ENCODE peak calls at places on chromosomes 7 and 10, in seven cellular contexts. One of them, this sample, is unnamed.

GRCh38 chr7:2461268-2462026 is 14.8 kb downstream of the GRIFIN start:
- DNase-seq in NCI-H1105: no peak
- DNase-seq in WERI-Rb-1: no peak
- DNase-seq in cardiac fibroblast: no peak
- DNase-seq in stimulated activated CD4-positive, alpha-beta T cell treated with anti-CD3 and anti-CD28 coated beads, Interleukin-2, amount 100 ng/mL, for 48 hours: no peak
- DNase-seq in HT1080: no peak
- DNase-seq in neural crest cell: no peak
- DNase-seq in this sample: no peak

GRCh38 chr7:129090307-129090907 is 35.5 kb upstream of the TNPO3 start:
- DNase-seq in NCI-H1105: no peak
- DNase-seq in WERI-Rb-1: no peak
- DNase-seq in cardiac fibroblast: no peak
- DNase-seq in stimulated activated CD4-positive, alpha-beta T cell treated with anti-CD3 and anti-CD28 coated beads, Interleukin-2, amount 100 ng/mL, for 48 hours: no peak
- DNase-seq in HT1080: no peak
- DNase-seq in neural crest cell: no peak
- DNase-seq in this sample: no peak

GRCh38 chr7:148717266-148717793 is 18.6 kb downstream of the CUL1 start:
- DNase-seq in NCI-H1105: no peak
- DNase-seq in WERI-Rb-1: no peak
- DNase-seq in cardiac fibroblast: no peak
- DNase-seq in stimulated activated CD4-positive, alpha-beta T cell treated with anti-CD3 and anti-CD28 coated beads, Interleukin-2, amount 100 ng/mL, for 48 hours: no peak
- DNase-seq in HT1080: no peak
- DNase-seq in neural crest cell: no peak
- DNase-seq in this sample: no peak

GRCh38 chr10:80472234-80473095 is 18.4 kb downstream of the TSPAN14 start:
- DNase-seq in NCI-H1105: no peak
- DNase-seq in WERI-Rb-1: no peak
- DNase-seq in cardiac fibroblast: peak
- DNase-seq in stimulated activated CD4-positive, alpha-beta T cell treated with anti-CD3 and anti-CD28 coated beads, Interleukin-2, amount 100 ng/mL, for 48 hours: no peak
- DNase-seq in HT1080: peak
- DNase-seq in neural crest cell: no peak
- DNase-seq in this sample: no peak

GRCh38 chr7:85821926-85822325 is 635.1 kb upstream of the SEMA3D start:
- DNase-seq in NCI-H1105: no peak
- DNase-seq in WERI-Rb-1: no peak
- DNase-seq in cardiac fibroblast: no peak
- DNase-seq in stimulated activated CD4-positive, alpha-beta T cell treated with anti-CD3 and anti-CD28 coated beads, Interleukin-2, amount 100 ng/mL, for 48 hours: no peak
- DNase-seq in HT1080: no peak
- DNase-seq in neural crest cell: no peak
- DNase-seq in this sample: no peak

GRCh38 chr10:70954777-70955176 is 66.4 kb upstream of the PCBD1 start:
- DNase-seq in NCI-H1105: no peak
- DNase-seq in WERI-Rb-1: no peak
- DNase-seq in cardiac fibroblast: no peak
- DNase-seq in stimulated activated CD4-positive, alpha-beta T cell treated with anti-CD3 and anti-CD28 coated beads, Interleukin-2, amount 100 ng/mL, for 48 hours: no peak
- DNase-seq in HT1080: no peak
- DNase-seq in neural crest cell: no peak
- DNase-seq in this sample: no peak

GRCh38 chr10:114068054-114068707 is 24.5 kb downstream of the ADRB1 start:
- DNase-seq in NCI-H1105: no peak
- DNase-seq in WERI-Rb-1: no peak
- DNase-seq in cardiac fibroblast: no peak
- DNase-seq in stimulated activated CD4-positive, alpha-beta T cell treated with anti-CD3 and anti-CD28 coated beads, Interleukin-2, amount 100 ng/mL, for 48 hours: no peak
- DNase-seq in HT1080: peak
- DNase-seq in neural crest cell: no peak
- DNase-seq in this sample: no peak

GRCh38 chr10:98910048-98910447 is 325.6 kb downstream of the HPSE2 start:
- DNase-seq in NCI-H1105: no peak
- DNase-seq in WERI-Rb-1: peak
- DNase-seq in cardiac fibroblast: no peak
- DNase-seq in stimulated activated CD4-positive, alpha-beta T cell treated with anti-CD3 and anti-CD28 coated beads, Interleukin-2, amount 100 ng/mL, for 48 hours: no peak
- DNase-seq in HT1080: no peak
- DNase-seq in neural crest cell: no peak
- DNase-seq in this sample: no peak

GRCh38 chr10:103630156-103630555 is 136.7 kb downstream of the NEURL1 start:
- DNase-seq in NCI-H1105: no peak
- DNase-seq in WERI-Rb-1: no peak
- DNase-seq in cardiac fibroblast: no peak
- DNase-seq in stimulated activated CD4-positive, alpha-beta T cell treated with anti-CD3 and anti-CD28 coated beads, Interleukin-2, amount 100 ng/mL, for 48 hours: no peak
- DNase-seq in HT1080: no peak
- DNase-seq in neural crest cell: no peak
- DNase-seq in this sample: no peak

GRCh38 chr10:94936721-94937120 is 1.7 kb upstream of the CYP2C9 start:
- DNase-seq in NCI-H1105: no peak
- DNase-seq in WERI-Rb-1: no peak
- DNase-seq in cardiac fibroblast: no peak
- DNase-seq in stimulated activated CD4-positive, alpha-beta T cell treated with anti-CD3 and anti-CD28 coated beads, Interleukin-2, amount 100 ng/mL, for 48 hours: no peak
- DNase-seq in HT1080: no peak
- DNase-seq in neural crest cell: no peak
- DNase-seq in this sample: no peak

GRCh38 chr7:105594034-105594433 is 12.7 kb upstream of the EFCAB10 start:
- DNase-seq in NCI-H1105: peak
- DNase-seq in WERI-Rb-1: peak
- DNase-seq in cardiac fibroblast: no peak
- DNase-seq in stimulated activated CD4-positive, alpha-beta T cell treated with anti-CD3 and anti-CD28 coated beads, Interleukin-2, amount 100 ng/mL, for 48 hours: no peak
- DNase-seq in HT1080: no peak
- DNase-seq in neural crest cell: no peak
- DNase-seq in this sample: no peak

GRCh38 chr7:71521506-71521905 is 389.6 kb downstream of the GALNT17 start:
- DNase-seq in NCI-H1105: no peak
- DNase-seq in WERI-Rb-1: peak
- DNase-seq in cardiac fibroblast: no peak
- DNase-seq in stimulated activated CD4-positive, alpha-beta T cell treated with anti-CD3 and anti-CD28 coated beads, Interleukin-2, amount 100 ng/mL, for 48 hours: no peak
- DNase-seq in HT1080: no peak
- DNase-seq in neural crest cell: no peak
- DNase-seq in this sample: no peak

GRCh38 chr7:26034386-26034785 is 117.6 kb upstream of the NFE2L3 start:
- DNase-seq in NCI-H1105: no peak
- DNase-seq in WERI-Rb-1: no peak
- DNase-seq in cardiac fibroblast: no peak
- DNase-seq in stimulated activated CD4-positive, alpha-beta T cell treated with anti-CD3 and anti-CD28 coated beads, Interleukin-2, amount 100 ng/mL, for 48 hours: no peak
- DNase-seq in HT1080: peak
- DNase-seq in neural crest cell: no peak
- DNase-seq in this sample: no peak

GRCh38 chr10:61248013-61248412 is 205.2 kb downstream of the TMEM26 start:
- DNase-seq in NCI-H1105: no peak
- DNase-seq in WERI-Rb-1: no peak
- DNase-seq in cardiac fibroblast: no peak
- DNase-seq in stimulated activated CD4-positive, alpha-beta T cell treated with anti-CD3 and anti-CD28 coated beads, Interleukin-2, amount 100 ng/mL, for 48 hours: no peak
- DNase-seq in HT1080: no peak
- DNase-seq in neural crest cell: no peak
- DNase-seq in this sample: no peak

GRCh38 chr10:6743291-6743849 is 163.3 kb upstream of the PRKCQ start:
- DNase-seq in NCI-H1105: no peak
- DNase-seq in WERI-Rb-1: no peak
- DNase-seq in cardiac fibroblast: no peak
- DNase-seq in stimulated activated CD4-positive, alpha-beta T cell treated with anti-CD3 and anti-CD28 coated beads, Interleukin-2, amount 100 ng/mL, for 48 hours: no peak
- DNase-seq in HT1080: no peak
- DNase-seq in neural crest cell: no peak
- DNase-seq in this sample: no peak

GRCh38 chr7:151642746-151643145 is 123.1 kb upstream of the RHEB start:
- DNase-seq in NCI-H1105: no peak
- DNase-seq in WERI-Rb-1: no peak
- DNase-seq in cardiac fibroblast: no peak
- DNase-seq in stimulated activated CD4-positive, alpha-beta T cell treated with anti-CD3 and anti-CD28 coated beads, Interleukin-2, amount 100 ng/mL, for 48 hours: no peak
- DNase-seq in HT1080: no peak
- DNase-seq in neural crest cell: no peak
- DNase-seq in this sample: no peak

GRCh38 chr10:99080275-99080816 is 155.3 kb downstream of the HPSE2 start:
- DNase-seq in NCI-H1105: no peak
- DNase-seq in WERI-Rb-1: no peak
- DNase-seq in cardiac fibroblast: no peak
- DNase-seq in stimulated activated CD4-positive, alpha-beta T cell treated with anti-CD3 and anti-CD28 coated beads, Interleukin-2, amount 100 ng/mL, for 48 hours: no peak
- DNase-seq in HT1080: no peak
- DNase-seq in neural crest cell: no peak
- DNase-seq in this sample: no peak

GRCh38 chr10:33252794-33253203 is 81.7 kb downstream of the NRP1 start:
- DNase-seq in NCI-H1105: no peak
- DNase-seq in WERI-Rb-1: no peak
- DNase-seq in cardiac fibroblast: peak
- DNase-seq in stimulated activated CD4-positive, alpha-beta T cell treated with anti-CD3 and anti-CD28 coated beads, Interleukin-2, amount 100 ng/mL, for 48 hours: no peak
- DNase-seq in HT1080: peak
- DNase-seq in neural crest cell: no peak
- DNase-seq in this sample: no peak

GRCh38 chr7:84100866-84101265 is 93.7 kb downstream of the SEMA3A start:
- DNase-seq in NCI-H1105: no peak
- DNase-seq in WERI-Rb-1: no peak
- DNase-seq in cardiac fibroblast: peak
- DNase-seq in stimulated activated CD4-positive, alpha-beta T cell treated with anti-CD3 and anti-CD28 coated beads, Interleukin-2, amount 100 ng/mL, for 48 hours: no peak
- DNase-seq in HT1080: peak
- DNase-seq in neural crest cell: no peak
- DNase-seq in this sample: no peak

GRCh38 chr7:78039791-78040776 is 241.5 kb downstream of the PHTF2 start:
- DNase-seq in NCI-H1105: no peak
- DNase-seq in WERI-Rb-1: peak
- DNase-seq in cardiac fibroblast: peak
- DNase-seq in stimulated activated CD4-positive, alpha-beta T cell treated with anti-CD3 and anti-CD28 coated beads, Interleukin-2, amount 100 ng/mL, for 48 hours: peak
- DNase-seq in HT1080: peak
- DNase-seq in neural crest cell: no peak
- DNase-seq in this sample: no peak

GRCh38 chr10:70715853-70716795 is 43.8 kb downstream of the ADAMTS14 start:
- DNase-seq in NCI-H1105: peak
- DNase-seq in WERI-Rb-1: no peak
- DNase-seq in cardiac fibroblast: peak
- DNase-seq in stimulated activated CD4-positive, alpha-beta T cell treated with anti-CD3 and anti-CD28 coated beads, Interleukin-2, amount 100 ng/mL, for 48 hours: peak
- DNase-seq in HT1080: peak
- DNase-seq in neural crest cell: peak
- DNase-seq in this sample: peak

GRCh38 chr7:37916017-37916672 is 472 bp downstream of the SFRP4 start:
- DNase-seq in NCI-H1105: peak
- DNase-seq in WERI-Rb-1: peak
- DNase-seq in cardiac fibroblast: peak
- DNase-seq in stimulated activated CD4-positive, alpha-beta T cell treated with anti-CD3 and anti-CD28 coated beads, Interleukin-2, amount 100 ng/mL, for 48 hours: no peak
- DNase-seq in HT1080: no peak
- DNase-seq in neural crest cell: no peak
- DNase-seq in this sample: peak

GRCh38 chr7:97752215-97752614 is 20.3 kb downstream of the TAC1 start:
- DNase-seq in NCI-H1105: no peak
- DNase-seq in WERI-Rb-1: no peak
- DNase-seq in cardiac fibroblast: no peak
- DNase-seq in stimulated activated CD4-positive, alpha-beta T cell treated with anti-CD3 and anti-CD28 coated beads, Interleukin-2, amount 100 ng/mL, for 48 hours: no peak
- DNase-seq in HT1080: no peak
- DNase-seq in neural crest cell: no peak
- DNase-seq in this sample: no peak

GRCh38 chr7:47503283-47503682 is 78.6 kb downstream of the TNS3 start:
- DNase-seq in NCI-H1105: no peak
- DNase-seq in WERI-Rb-1: no peak
- DNase-seq in cardiac fibroblast: peak
- DNase-seq in stimulated activated CD4-positive, alpha-beta T cell treated with anti-CD3 and anti-CD28 coated beads, Interleukin-2, amount 100 ng/mL, for 48 hours: no peak
- DNase-seq in HT1080: no peak
- DNase-seq in neural crest cell: no peak
- DNase-seq in this sample: no peak

GRCh38 chr7:103432713-103433112 is 13.3 kb downstream of the SLC26A5 start:
- DNase-seq in NCI-H1105: no peak
- DNase-seq in WERI-Rb-1: no peak
- DNase-seq in cardiac fibroblast: no peak
- DNase-seq in stimulated activated CD4-positive, alpha-beta T cell treated with anti-CD3 and anti-CD28 coated beads, Interleukin-2, amount 100 ng/mL, for 48 hours: no peak
- DNase-seq in HT1080: no peak
- DNase-seq in neural crest cell: no peak
- DNase-seq in this sample: no peak

GRCh38 chr7:50538478-50538877 is 26.7 kb downstream of the DDC start:
- DNase-seq in NCI-H1105: no peak
- DNase-seq in WERI-Rb-1: no peak
- DNase-seq in cardiac fibroblast: no peak
- DNase-seq in stimulated activated CD4-positive, alpha-beta T cell treated with anti-CD3 and anti-CD28 coated beads, Interleukin-2, amount 100 ng/mL, for 48 hours: no peak
- DNase-seq in HT1080: no peak
- DNase-seq in neural crest cell: no peak
- DNase-seq in this sample: no peak

This sample was measured in NCI-H345.